ENCODE peak calls at places on chromosomes 16 and 17, in four cellular contexts. One of them, this sample, is unnamed.

GRCh38 chr17:42309142-42309541 is 20.8 kb downstream of the STAT5A start:
- DNase-seq in activated naive CD8-positive, alpha-beta T cell treated with anti-CD3 and anti-CD28 coated beads, Interleukin-2, amount 50 U/mL, for 16 hours: no peak
- DNase-seq in T-helper 1 cell: no peak
- DNase-seq in IMR-90: no peak
- DNase-seq in this sample: no peak

GRCh38 chr17:76554131-76554530 is 14.3 kb downstream of the PRCD start:
- DNase-seq in activated naive CD8-positive, alpha-beta T cell treated with anti-CD3 and anti-CD28 coated beads, Interleukin-2, amount 50 U/mL, for 16 hours: no peak
- DNase-seq in T-helper 1 cell: no peak
- DNase-seq in IMR-90: no peak
- DNase-seq in this sample: no peak

GRCh38 chr16:11257131-11257938 is 1.3 kb upstream of the SOCS1 start:
- DNase-seq in activated naive CD8-positive, alpha-beta T cell treated with anti-CD3 and anti-CD28 coated beads, Interleukin-2, amount 50 U/mL, for 16 hours: no peak
- DNase-seq in T-helper 1 cell: peak; percentile 39
- DNase-seq in IMR-90: peak; percentile 84
- DNase-seq in this sample: peak; percentile 73

GRCh38 chr17:10633738-10634379 is 23.2 kb downstream of the MYH3 start:
- DNase-seq in activated naive CD8-positive, alpha-beta T cell treated with anti-CD3 and anti-CD28 coated beads, Interleukin-2, amount 50 U/mL, for 16 hours: no peak
- DNase-seq in T-helper 1 cell: no peak
- DNase-seq in IMR-90: no peak
- DNase-seq in this sample: no peak

GRCh38 chr17:3385869-3386816 is at the start of gene OR3A2:
- DNase-seq in activated naive CD8-positive, alpha-beta T cell treated with anti-CD3 and anti-CD28 coated beads, Interleukin-2, amount 50 U/mL, for 16 hours: no peak
- DNase-seq in T-helper 1 cell: peak; percentile 2
- DNase-seq in IMR-90: no peak
- DNase-seq in this sample: no peak

GRCh38 chr17:76868176-76868668 is at the start of gene MGAT5B:
- DNase-seq in activated naive CD8-positive, alpha-beta T cell treated with anti-CD3 and anti-CD28 coated beads, Interleukin-2, amount 50 U/mL, for 16 hours: peak; percentile 55
- DNase-seq in T-helper 1 cell: peak; percentile 64
- DNase-seq in IMR-90: peak; percentile 76
- DNase-seq in this sample: peak; percentile 63

GRCh38 chr17:72378414-72379395 is 257.9 kb downstream of the SOX9 start:
- DNase-seq in activated naive CD8-positive, alpha-beta T cell treated with anti-CD3 and anti-CD28 coated beads, Interleukin-2, amount 50 U/mL, for 16 hours: no peak
- DNase-seq in T-helper 1 cell: no peak
- DNase-seq in IMR-90: no peak
- DNase-seq in this sample: peak; percentile 90

GRCh38 chr17:68383443-68384321 is 73.6 kb downstream of the WIPI1 start:
- DNase-seq in activated naive CD8-positive, alpha-beta T cell treated with anti-CD3 and anti-CD28 coated beads, Interleukin-2, amount 50 U/mL, for 16 hours: no peak
- DNase-seq in T-helper 1 cell: no peak
- DNase-seq in IMR-90: peak; percentile 94
- DNase-seq in this sample: no peak

GRCh38 chr16:66693088-66693487 is 3.5 kb downstream of the CMTM4 start:
- DNase-seq in activated naive CD8-positive, alpha-beta T cell treated with anti-CD3 and anti-CD28 coated beads, Interleukin-2, amount 50 U/mL, for 16 hours: no peak
- DNase-seq in T-helper 1 cell: no peak
- DNase-seq in IMR-90: no peak
- DNase-seq in this sample: no peak

GRCh38 chr16:85352221-85352620 is 239.9 kb upstream of the CIBAR2 start:
- DNase-seq in activated naive CD8-positive, alpha-beta T cell treated with anti-CD3 and anti-CD28 coated beads, Interleukin-2, amount 50 U/mL, for 16 hours: no peak
- DNase-seq in T-helper 1 cell: no peak
- DNase-seq in IMR-90: no peak
- DNase-seq in this sample: no peak

GRCh38 chr17:40341808-40342574 is 22.5 kb downstream of the GJD3 start:
- DNase-seq in activated naive CD8-positive, alpha-beta T cell treated with anti-CD3 and anti-CD28 coated beads, Interleukin-2, amount 50 U/mL, for 16 hours: no peak
- DNase-seq in T-helper 1 cell: no peak
- DNase-seq in IMR-90: peak; percentile 50
- DNase-seq in this sample: peak; percentile 74

GRCh38 chr17:7293131-7293557 is 1.3 kb downstream of the YBX2 start:
- DNase-seq in activated naive CD8-positive, alpha-beta T cell treated with anti-CD3 and anti-CD28 coated beads, Interleukin-2, amount 50 U/mL, for 16 hours: no peak
- DNase-seq in T-helper 1 cell: no peak
- DNase-seq in IMR-90: no peak
- DNase-seq in this sample: no peak

GRCh38 chr17:5011928-5012327 is 14.2 kb downstream of the KIF1C start:
- DNase-seq in activated naive CD8-positive, alpha-beta T cell treated with anti-CD3 and anti-CD28 coated beads, Interleukin-2, amount 50 U/mL, for 16 hours: no peak
- DNase-seq in T-helper 1 cell: no peak
- DNase-seq in IMR-90: peak; percentile 72
- DNase-seq in this sample: no peak

GRCh38 chr17:78820841-78821240 is 19.8 kb downstream of the USP36 start:
- DNase-seq in activated naive CD8-positive, alpha-beta T cell treated with anti-CD3 and anti-CD28 coated beads, Interleukin-2, amount 50 U/mL, for 16 hours: no peak
- DNase-seq in T-helper 1 cell: no peak
- DNase-seq in IMR-90: no peak
- DNase-seq in this sample: no peak

GRCh38 chr17:37148171-37148570 is 199.4 kb downstream of the AATF start:
- DNase-seq in activated naive CD8-positive, alpha-beta T cell treated with anti-CD3 and anti-CD28 coated beads, Interleukin-2, amount 50 U/mL, for 16 hours: no peak
- DNase-seq in T-helper 1 cell: no peak
- DNase-seq in IMR-90: no peak
- DNase-seq in this sample: no peak

GRCh38 chr17:16456770-16457316 is 35.1 kb downstream of the LRRC75A start:
- DNase-seq in activated naive CD8-positive, alpha-beta T cell treated with anti-CD3 and anti-CD28 coated beads, Interleukin-2, amount 50 U/mL, for 16 hours: no peak
- DNase-seq in T-helper 1 cell: no peak
- DNase-seq in IMR-90: no peak
- DNase-seq in this sample: no peak

GRCh38 chr17:61307905-61308886 is 91.4 kb upstream of the TBX2 start:
- DNase-seq in activated naive CD8-positive, alpha-beta T cell treated with anti-CD3 and anti-CD28 coated beads, Interleukin-2, amount 50 U/mL, for 16 hours: no peak
- DNase-seq in T-helper 1 cell: no peak
- DNase-seq in IMR-90: peak; percentile 99
- DNase-seq in this sample: peak; percentile 52

GRCh38 chr17:35218901-35219300 is 24.0 kb upstream of the SLFN5 start:
- DNase-seq in activated naive CD8-positive, alpha-beta T cell treated with anti-CD3 and anti-CD28 coated beads, Interleukin-2, amount 50 U/mL, for 16 hours: no peak
- DNase-seq in T-helper 1 cell: no peak
- DNase-seq in IMR-90: no peak
- DNase-seq in this sample: no peak

GRCh38 chr16:69754143-69754468 is 620 bp downstream of the NOB1 start:
- DNase-seq in activated naive CD8-positive, alpha-beta T cell treated with anti-CD3 and anti-CD28 coated beads, Interleukin-2, amount 50 U/mL, for 16 hours: no peak
- DNase-seq in T-helper 1 cell: no peak
- DNase-seq in IMR-90: no peak
- DNase-seq in this sample: no peak

GRCh38 chr17:78151514-78152008 is 5.4 kb downstream of the C17orf99 start:
- DNase-seq in activated naive CD8-positive, alpha-beta T cell treated with anti-CD3 and anti-CD28 coated beads, Interleukin-2, amount 50 U/mL, for 16 hours: no peak
- DNase-seq in T-helper 1 cell: no peak
- DNase-seq in IMR-90: no peak
- DNase-seq in this sample: no peak

GRCh38 chr17:70869402-70870085 is 700.2 kb downstream of the KCNJ2 start:
- DNase-seq in activated naive CD8-positive, alpha-beta T cell treated with anti-CD3 and anti-CD28 coated beads, Interleukin-2, amount 50 U/mL, for 16 hours: no peak
- DNase-seq in T-helper 1 cell: no peak
- DNase-seq in IMR-90: no peak
- DNase-seq in this sample: no peak

GRCh38 chr17:7083592-7083991 is 3.5 kb upstream of the CLEC10A start:
- DNase-seq in activated naive CD8-positive, alpha-beta T cell treated with anti-CD3 and anti-CD28 coated beads, Interleukin-2, amount 50 U/mL, for 16 hours: no peak
- DNase-seq in T-helper 1 cell: no peak
- DNase-seq in IMR-90: peak; percentile 17
- DNase-seq in this sample: no peak

GRCh38 chr17:51722994-51723393 is 435.5 kb downstream of the CA10 start:
- DNase-seq in activated naive CD8-positive, alpha-beta T cell treated with anti-CD3 and anti-CD28 coated beads, Interleukin-2, amount 50 U/mL, for 16 hours: no peak
- DNase-seq in T-helper 1 cell: no peak
- DNase-seq in IMR-90: no peak
- DNase-seq in this sample: no peak

GRCh38 chr16:72561-73537 is at the start of gene RHBDF1:
- DNase-seq in activated naive CD8-positive, alpha-beta T cell treated with anti-CD3 and anti-CD28 coated beads, Interleukin-2, amount 50 U/mL, for 16 hours: no peak
- DNase-seq in T-helper 1 cell: no peak
- DNase-seq in IMR-90: peak; percentile 47
- DNase-seq in this sample: no peak

GRCh38 chr16:14196539-14196938 is 125.4 kb downstream of the MRTFB start:
- DNase-seq in activated naive CD8-positive, alpha-beta T cell treated with anti-CD3 and anti-CD28 coated beads, Interleukin-2, amount 50 U/mL, for 16 hours: no peak
- DNase-seq in T-helper 1 cell: no peak
- DNase-seq in IMR-90: no peak
- DNase-seq in this sample: no peak

GRCh38 chr17:8997994-8998628 is 23.2 kb upstream of the NTN1 start:
- DNase-seq in activated naive CD8-positive, alpha-beta T cell treated with anti-CD3 and anti-CD28 coated beads, Interleukin-2, amount 50 U/mL, for 16 hours: peak; percentile 63
- DNase-seq in T-helper 1 cell: peak; percentile 73
- DNase-seq in IMR-90: peak; percentile 27
- DNase-seq in this sample: peak; percentile 16

GRCh38 chr17:65783845-65784334 is 222.4 kb upstream of the AXIN2 start:
- DNase-seq in activated naive CD8-positive, alpha-beta T cell treated with anti-CD3 and anti-CD28 coated beads, Interleukin-2, amount 50 U/mL, for 16 hours: no peak
- DNase-seq in T-helper 1 cell: no peak
- DNase-seq in IMR-90: peak; percentile 94
- DNase-seq in this sample: no peak

GRCh38 chr16:80806957-80807356 is 2.6 kb upstream of the CDYL2 start:
- DNase-seq in activated naive CD8-positive, alpha-beta T cell treated with anti-CD3 and anti-CD28 coated beads, Interleukin-2, amount 50 U/mL, for 16 hours: no peak
- DNase-seq in T-helper 1 cell: no peak
- DNase-seq in IMR-90: peak; percentile 69
- DNase-seq in this sample: no peak

GRCh38 chr17:10062757-10063385 is 135.5 kb downstream of the GAS7 start:
- DNase-seq in activated naive CD8-positive, alpha-beta T cell treated with anti-CD3 and anti-CD28 coated beads, Interleukin-2, amount 50 U/mL, for 16 hours: no peak
- DNase-seq in T-helper 1 cell: no peak
- DNase-seq in IMR-90: no peak
- DNase-seq in this sample: no peak

GRCh38 chr17:63537991-63538692 is 12.1 kb upstream of the DCAF7 start:
- DNase-seq in activated naive CD8-positive, alpha-beta T cell treated with anti-CD3 and anti-CD28 coated beads, Interleukin-2, amount 50 U/mL, for 16 hours: no peak
- DNase-seq in T-helper 1 cell: no peak
- DNase-seq in IMR-90: no peak
- DNase-seq in this sample: peak; percentile 77

GRCh38 chr16:4747906-4748681 is 13.8 kb downstream of the DNAAF8 start:
- DNase-seq in activated naive CD8-positive, alpha-beta T cell treated with anti-CD3 and anti-CD28 coated beads, Interleukin-2, amount 50 U/mL, for 16 hours: no peak
- DNase-seq in T-helper 1 cell: no peak
- DNase-seq in IMR-90: no peak
- DNase-seq in this sample: no peak

GRCh38 chr16:50268352-50268751 is 2.0 kb downstream of the ADCY7 start:
- DNase-seq in activated naive CD8-positive, alpha-beta T cell treated with anti-CD3 and anti-CD28 coated beads, Interleukin-2, amount 50 U/mL, for 16 hours: no peak
- DNase-seq in T-helper 1 cell: no peak
- DNase-seq in IMR-90: no peak
- DNase-seq in this sample: no peak

GRCh38 chr16:89103781-89104180 is 10.1 kb downstream of the ACSF3 start:
- DNase-seq in activated naive CD8-positive, alpha-beta T cell treated with anti-CD3 and anti-CD28 coated beads, Interleukin-2, amount 50 U/mL, for 16 hours: no peak
- DNase-seq in T-helper 1 cell: no peak
- DNase-seq in IMR-90: no peak
- DNase-seq in this sample: no peak

GRCh38 chr16:14409563-14409962 is 220.5 kb downstream of the PARN start:
- DNase-seq in activated naive CD8-positive, alpha-beta T cell treated with anti-CD3 and anti-CD28 coated beads, Interleukin-2, amount 50 U/mL, for 16 hours: no peak
- DNase-seq in T-helper 1 cell: no peak
- DNase-seq in IMR-90: peak; percentile 91
- DNase-seq in this sample: no peak

GRCh38 chr17:13374203-13375143 is 227.3 kb downstream of the HS3ST3A1 start:
- DNase-seq in activated naive CD8-positive, alpha-beta T cell treated with anti-CD3 and anti-CD28 coated beads, Interleukin-2, amount 50 U/mL, for 16 hours: no peak
- DNase-seq in T-helper 1 cell: no peak
- DNase-seq in IMR-90: no peak
- DNase-seq in this sample: no peak

GRCh38 chr17:80817861-80818260 is 173.8 kb upstream of the CHMP6 start:
- DNase-seq in activated naive CD8-positive, alpha-beta T cell treated with anti-CD3 and anti-CD28 coated beads, Interleukin-2, amount 50 U/mL, for 16 hours: no peak
- DNase-seq in T-helper 1 cell: no peak
- DNase-seq in IMR-90: peak; percentile 76
- DNase-seq in this sample: no peak

This sample was measured in NCI-H2227 treated with DMSO at 0.1 percent for 48 hours.